ENCODE peak calls at places on chromosomes 16 and 17, in four cellular contexts. One of them, this sample, is unnamed.

GRCh38 chr17:42212382-42212781 is 18.1 kb upstream of the GHDC start:
- DNase-seq in sigmoid colon: no peak
- DNase-seq in thoracic aorta: no peak
- DNase-seq in CD4-positive, alpha-beta T cell: no peak
- DNase-seq in this sample: no peak

GRCh38 chr17:7029659-7030058 is 6.2 kb upstream of the SLC16A13 start:
- DNase-seq in sigmoid colon: no peak
- DNase-seq in thoracic aorta: no peak
- DNase-seq in CD4-positive, alpha-beta T cell: no peak
- DNase-seq in this sample: peak; percentile 55

GRCh38 chr16:22855231-22855630 is 41.3 kb downstream of the HS3ST2 start:
- DNase-seq in thoracic aorta: no peak
- DNase-seq in CD4-positive, alpha-beta T cell: no peak
- DNase-seq in sigmoid colon: no peak
- DNase-seq in this sample: no peak

GRCh38 chr16:11354733-11355574 is 9.7 kb downstream of the RMI2 start:
- DNase-seq in thoracic aorta: no peak
- DNase-seq in sigmoid colon: peak; percentile 58
- DNase-seq in CD4-positive, alpha-beta T cell: peak; percentile 54
- DNase-seq in this sample: peak; percentile 82

GRCh38 chr16:67514382-67514828 is 14.2 kb upstream of the RIPOR1 start:
- DNase-seq in thoracic aorta: no peak
- DNase-seq in CD4-positive, alpha-beta T cell: peak; percentile 77
- DNase-seq in sigmoid colon: peak; percentile 90
- DNase-seq in this sample: peak; percentile 90

GRCh38 chr17:42891539-42892152 is 9.0 kb upstream of the G6PC1 start:
- DNase-seq in sigmoid colon: peak; percentile 89
- DNase-seq in CD4-positive, alpha-beta T cell: no peak
- DNase-seq in thoracic aorta: no peak
- DNase-seq in this sample: no peak

GRCh38 chr16:89292443-89293078 is 75.1 kb downstream of the ZNF778 start:
- DNase-seq in sigmoid colon: no peak
- DNase-seq in thoracic aorta: no peak
- DNase-seq in CD4-positive, alpha-beta T cell: no peak
- DNase-seq in this sample: no peak

GRCh38 chr16:86587487-86587886 is 9.1 kb downstream of the FOXL1 start:
- DNase-seq in thoracic aorta: no peak
- DNase-seq in CD4-positive, alpha-beta T cell: no peak
- DNase-seq in sigmoid colon: no peak
- DNase-seq in this sample: no peak

GRCh38 chr17:7992924-7993323 is 9.5 kb upstream of the GUCY2D start:
- DNase-seq in CD4-positive, alpha-beta T cell: no peak
- DNase-seq in sigmoid colon: peak; percentile 40
- DNase-seq in thoracic aorta: no peak
- DNase-seq in this sample: no peak

GRCh38 chr16:22239131-22239805 is 33.2 kb downstream of the EEF2K start:
- DNase-seq in thoracic aorta: no peak
- DNase-seq in CD4-positive, alpha-beta T cell: no peak
- DNase-seq in sigmoid colon: no peak
- DNase-seq in this sample: no peak

GRCh38 chr16:49276646-49277385 is 4.8 kb downstream of the CBLN1 start:
- DNase-seq in thoracic aorta: no peak
- DNase-seq in CD4-positive, alpha-beta T cell: no peak
- DNase-seq in sigmoid colon: no peak
- DNase-seq in this sample: no peak

GRCh38 chr16:24999856-25000447 is 15.2 kb downstream of the ARHGAP17 start:
- DNase-seq in CD4-positive, alpha-beta T cell: no peak
- DNase-seq in thoracic aorta: no peak
- DNase-seq in sigmoid colon: no peak
- DNase-seq in this sample: no peak

GRCh38 chr17:63760771-63761539 is 12.4 kb downstream of the CCDC47 start:
- DNase-seq in thoracic aorta: no peak
- DNase-seq in sigmoid colon: no peak
- DNase-seq in CD4-positive, alpha-beta T cell: no peak
- DNase-seq in this sample: no peak

GRCh38 chr16:69838417-69838990 is 76.4 kb downstream of the WWP2 start:
- DNase-seq in thoracic aorta: no peak
- DNase-seq in CD4-positive, alpha-beta T cell: no peak
- DNase-seq in sigmoid colon: no peak
- DNase-seq in this sample: no peak

GRCh38 chr16:28210264-28210663 is 1.5 kb downstream of the XPO6 start:
- DNase-seq in sigmoid colon: no peak
- DNase-seq in CD4-positive, alpha-beta T cell: no peak
- DNase-seq in thoracic aorta: no peak
- DNase-seq in this sample: no peak

GRCh38 chr16:88549671-88550643 is 20.2 kb upstream of the ZC3H18 start:
- DNase-seq in thoracic aorta: no peak
- DNase-seq in CD4-positive, alpha-beta T cell: no peak
- DNase-seq in sigmoid colon: no peak
- DNase-seq in this sample: no peak

GRCh38 chr16:58938856-58939255 is 204.7 kb upstream of the GOT2 start:
- DNase-seq in CD4-positive, alpha-beta T cell: no peak
- DNase-seq in thoracic aorta: no peak
- DNase-seq in sigmoid colon: no peak
- DNase-seq in this sample: no peak

GRCh38 chr17:43816336-43817320 is 16.3 kb downstream of the MPP3 start:
- DNase-seq in sigmoid colon: peak; percentile 46
- DNase-seq in CD4-positive, alpha-beta T cell: no peak
- DNase-seq in thoracic aorta: no peak
- DNase-seq in this sample: no peak

GRCh38 chr17:2034806-2035548 is 5.0 kb downstream of the DPH1 start:
- DNase-seq in thoracic aorta: no peak
- DNase-seq in CD4-positive, alpha-beta T cell: no peak
- DNase-seq in sigmoid colon: no peak
- DNase-seq in this sample: no peak

GRCh38 chr17:53749178-53749577 is 73.5 kb upstream of the KIF2B start:
- DNase-seq in CD4-positive, alpha-beta T cell: no peak
- DNase-seq in sigmoid colon: no peak
- DNase-seq in thoracic aorta: no peak
- DNase-seq in this sample: peak; percentile 77

GRCh38 chr16:88967800-88968588 is 9.0 kb downstream of the CBFA2T3 start:
- DNase-seq in CD4-positive, alpha-beta T cell: no peak
- DNase-seq in thoracic aorta: no peak
- DNase-seq in sigmoid colon: no peak
- DNase-seq in this sample: peak; percentile 88

GRCh38 chr17:18319604-18320256 is 4.6 kb downstream of the SMCR8 start:
- DNase-seq in sigmoid colon: peak; percentile 61
- DNase-seq in thoracic aorta: no peak
- DNase-seq in CD4-positive, alpha-beta T cell: no peak
- DNase-seq in this sample: peak; percentile 70

GRCh38 chr16:46426336-46426735 is 194.8 kb downstream of the SHCBP1 start:
- DNase-seq in sigmoid colon: no peak
- DNase-seq in thoracic aorta: no peak
- DNase-seq in CD4-positive, alpha-beta T cell: no peak
- DNase-seq in this sample: no peak

GRCh38 chr16:46427340-46428107 is 193.7 kb downstream of the SHCBP1 start:
- DNase-seq in thoracic aorta: no peak
- DNase-seq in CD4-positive, alpha-beta T cell: no peak
- DNase-seq in sigmoid colon: no peak
- DNase-seq in this sample: no peak

DNA sequence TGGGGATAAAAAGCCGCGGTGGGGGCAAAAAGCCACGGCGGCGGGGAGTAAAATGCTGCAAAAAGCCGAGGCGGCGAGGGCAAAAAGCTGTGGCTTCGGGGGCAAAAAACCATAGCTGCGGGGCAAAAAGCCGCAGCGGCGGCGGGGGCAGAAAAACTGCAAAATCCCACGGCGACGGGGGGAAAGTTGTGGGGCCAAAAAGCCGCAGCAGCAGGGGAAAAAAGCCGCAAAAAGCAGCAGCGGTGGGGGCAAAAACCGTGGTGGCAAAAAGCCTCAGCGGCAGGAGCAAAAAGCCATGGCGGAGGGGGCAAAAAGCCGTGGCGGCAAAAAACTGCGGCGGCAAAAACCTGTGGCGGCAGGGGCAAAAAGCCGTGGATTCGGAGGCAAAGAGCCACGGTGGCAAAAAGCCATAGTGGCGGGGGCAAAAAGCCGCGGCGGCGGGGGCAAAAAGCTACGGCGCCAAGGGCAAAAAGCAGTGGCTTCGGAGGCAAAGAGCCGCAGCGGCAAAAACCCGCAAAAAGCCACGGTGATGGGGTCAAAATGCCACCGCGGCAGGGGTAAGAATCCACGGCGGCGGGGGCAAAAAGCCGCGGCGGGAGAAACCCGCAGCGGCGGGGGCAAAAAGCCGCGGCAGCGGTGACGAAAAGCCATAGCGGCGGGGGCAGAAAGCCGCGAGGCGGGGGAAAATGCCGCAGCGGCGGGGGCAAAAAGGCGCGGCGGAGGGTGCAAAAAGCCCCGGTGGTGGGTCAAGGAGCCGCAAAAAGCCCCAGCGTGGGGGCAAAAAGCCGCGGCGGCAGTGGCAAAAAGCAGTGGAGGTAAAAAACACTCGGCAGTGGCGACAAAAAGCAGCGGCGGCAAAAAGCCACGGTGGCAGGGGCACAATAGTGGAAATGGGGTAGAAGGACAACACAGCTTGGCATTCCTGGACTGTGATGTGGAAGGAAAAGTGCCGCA is 192.8 kb downstream of the SHCBP1 start:
- DNase-seq in thoracic aorta: no peak
- DNase-seq in CD4-positive, alpha-beta T cell: no peak
- DNase-seq in sigmoid colon: peak; percentile 44
- DNase-seq in this sample: no peak
- H3K27ac ChIP-seq in thoracic aorta: no peak overlapping the region
- H3K27ac ChIP-seq in CD4-positive, alpha-beta T cell: no peak overlapping the region
- H3K27ac ChIP-seq in sigmoid colon: no peak overlapping the region
- H3K27ac ChIP-seq in this sample: no peak overlapping the region

GRCh38 chr16:84832488-84833141 is 12.8 kb downstream of the CRISPLD2 start:
- DNase-seq in sigmoid colon: peak; percentile 99
- DNase-seq in CD4-positive, alpha-beta T cell: no peak
- DNase-seq in thoracic aorta: peak; percentile 13
- DNase-seq in this sample: no peak
- H3K27ac ChIP-seq in sigmoid colon: peak overlapping the region; percentile 96
- H3K27ac ChIP-seq in CD4-positive, alpha-beta T cell: no peak overlapping the region
- H3K27ac ChIP-seq in thoracic aorta: peak overlapping the region; percentile 35
- H3K27ac ChIP-seq in this sample: no peak overlapping the region

GRCh38 chr17:36209575-36209974 is 1.3 kb upstream of the CCL4L2 start:
- DNase-seq in sigmoid colon: no peak
- DNase-seq in CD4-positive, alpha-beta T cell: no peak
- DNase-seq in thoracic aorta: no peak
- DNase-seq in this sample: peak; percentile 53
- H3K27ac ChIP-seq in sigmoid colon: no peak overlapping the region
- H3K27ac ChIP-seq in CD4-positive, alpha-beta T cell: no peak overlapping the region
- H3K27ac ChIP-seq in thoracic aorta: no peak overlapping the region
- H3K27ac ChIP-seq in this sample: peak overlapping the region; percentile 69

DNA sequence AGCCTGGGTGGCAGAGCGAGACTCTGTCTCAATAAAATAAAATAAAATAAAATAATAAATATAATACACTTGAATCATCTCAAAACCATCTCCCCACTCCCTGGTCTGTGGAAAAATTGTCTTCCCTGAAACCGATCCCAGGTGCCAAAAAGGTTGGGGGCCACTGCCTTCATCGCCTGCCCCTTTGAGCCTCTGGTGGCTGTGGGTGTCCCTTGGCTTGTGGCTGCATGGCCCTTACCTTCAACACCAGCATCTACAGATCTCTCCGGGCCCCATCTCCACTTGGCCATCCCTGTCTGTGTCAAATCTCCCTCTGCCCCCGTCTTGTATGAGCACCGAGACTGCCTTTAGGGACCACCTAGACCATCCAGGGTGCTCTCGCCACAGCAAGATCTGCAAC is 177.3 kb downstream of the SEC14L1 start:
- DNase-seq in thoracic aorta: no peak
- DNase-seq in CD4-positive, alpha-beta T cell: no peak
- DNase-seq in sigmoid colon: peak; percentile 57
- DNase-seq in this sample: no peak
- H3K27ac ChIP-seq in thoracic aorta: no peak overlapping the region
- H3K27ac ChIP-seq in CD4-positive, alpha-beta T cell: no peak overlapping the region
- H3K27ac ChIP-seq in sigmoid colon: no peak overlapping the region
- H3K27ac ChIP-seq in this sample: no peak overlapping the region